ENCODE peak calls at places on chromosomes 2 and 18, in four cellular contexts. N is neural progenitor cell, Q is HCT116, S is astrocyte. L is an unnamed sample.

GRCh38 chr2:68911246-68911645 is 40.0 kb upstream of the BMP10 start:
- DNase-seq in N (no peak), Q (no peak), S (no peak), L (no peak)

GRCh38 chr2:16722121-16722520 is 56.5 kb upstream of the CYRIA start:
- DNase-seq in N (no peak), Q (no peak), S (no peak), L (no peak)

GRCh38 chr2:75853441-75853840 is 142.7 kb upstream of the GCFC2 start:
- DNase-seq in N (no peak), Q (no peak), S (peak; percentile 86), L (no peak)

GRCh38 chr2:85695691-85696668 is 1.8 kb downstream of the GNLY start:
- DNase-seq in N (no peak), Q (no peak), S (no peak), L (no peak)

GRCh38 chr18:22067682-22068081 is 101.7 kb upstream of the GATA6 start:
- DNase-seq in N (no peak), Q (no peak), S (no peak), L (no peak)

GRCh38 chr2:235917506-235917905 is 250.7 kb downstream of the GBX2 start:
- DNase-seq in N (no peak), Q (no peak), S (no peak), L (no peak)

GRCh38 chr2:120543899-120544298 is 191.8 kb upstream of the GLI2 start:
- DNase-seq in N (no peak), Q (no peak), S (no peak), L (no peak)

GRCh38 chr18:40841473-40841872 is 1113.6 kb upstream of the PIK3C3 start:
- DNase-seq in N (no peak), Q (no peak), S (peak; percentile 91), L (no peak)

GRCh38 chr18:79951545-79952456 is at the start of gene SLC66A2:
- DNase-seq in N (peak; percentile 91), Q (peak; percentile 50), S (peak; percentile 59), L (peak; percentile 94)

GRCh38 chr2:73827018-73827417 is 1.7 kb upstream of the STAMBP start:
- DNase-seq in N (no peak), Q (no peak), S (no peak), L (no peak)

GRCh38 chr18:22559414-22560282 is 141.9 kb upstream of the CTAGE1 start:
- DNase-seq in N (peak; percentile 79), Q (no peak), S (peak; percentile 75), L (peak; percentile 78)

GRCh38 chr18:22517356-22517755 is 99.6 kb upstream of the CTAGE1 start:
- DNase-seq in N (no peak), Q (no peak), S (no peak), L (no peak)

GRCh38 chr2:218631837-218632236 is 24.1 kb downstream of the PLCD4 start:
- DNase-seq in N (no peak), Q (peak; percentile 6), S (peak; percentile 27), L (no peak)

GRCh38 chr2:212124597-212124996 is 414.0 kb downstream of the ERBB4 start:
- DNase-seq in N (peak; percentile 4), Q (no peak), S (peak; percentile 12), L (no peak)

GRCh38 chr18:37570336-37570930 is 4.8 kb upstream of the CELF4 start:
- DNase-seq in N (peak; percentile 56), Q (no peak), S (no peak), L (no peak)

GRCh38 chr18:63575680-63576079 is 11.5 kb upstream of the SERPINB13 start:
- DNase-seq in N (no peak), Q (no peak), S (no peak), L (no peak)

GRCh38 chr18:62814114-62814759 is 98.9 kb downstream of the PHLPP1 start:
- DNase-seq in N (peak; percentile 39), Q (no peak), S (no peak), L (no peak)

GRCh38 chr2:85019121-85019520 is 48.2 kb downstream of the KCMF1 start:
- DNase-seq in N (no peak), Q (peak; percentile 43), S (no peak), L (no peak)

GRCh38 chr2:216888907-216889622 is 29.2 kb upstream of the TNP1 start:
- DNase-seq in N (no peak), Q (no peak), S (no peak), L (no peak)

GRCh38 chr2:135257383-135258090 is 205.4 kb downstream of the RAB3GAP1 start:
- DNase-seq in N (no peak), Q (no peak), S (peak; percentile 64), L (no peak)

GRCh38 chr2:71082402-71083252 is 14.2 kb downstream of the NAGK start:
- DNase-seq in N (no peak), Q (no peak), S (no peak), L (no peak)

GRCh38 chr2:240857039-240858008 is 11.3 kb upstream of the AGXT start:
- DNase-seq in N (no peak), Q (no peak), S (no peak), L (no peak)

GRCh38 chr2:227153307-227153706 is 10.7 kb downstream of the COL4A4 start:
- DNase-seq in N (no peak), Q (no peak), S (no peak), L (no peak)

GRCh38 chr2:119071476-119071875 is 87.1 kb downstream of the C1QL2 start:
- DNase-seq in N (no peak), Q (no peak), S (no peak), L (no peak)

GRCh38 chr2:25280066-25280687 is 61.5 kb downstream of the DNMT3A start:
- DNase-seq in N (no peak), Q (no peak), S (no peak), L (no peak)

GRCh38 chr2:86487062-86487461 is 45.9 kb downstream of the KDM3A start:
- DNase-seq in N (no peak), Q (no peak), S (no peak), L (no peak)

GRCh38 chr18:2536493-2536892 is 34.8 kb downstream of the METTL4 start:
- DNase-seq in N (no peak), Q (no peak), S (peak; percentile 81), L (no peak)

GRCh38 chr2:85796549-85797262 is 42.9 kb downstream of the ATOH8 start:
- DNase-seq in N (peak; percentile 67), Q (no peak), S (no peak), L (peak; percentile 65)

GRCh38 chr2:100460904-100461303 is 9.4 kb upstream of the NMS start:
- DNase-seq in N (no peak), Q (no peak), S (no peak), L (no peak)

GRCh38 chr2:18578033-18578432 is 11.3 kb downstream of the NT5C1B start:
- DNase-seq in N (no peak), Q (no peak), S (no peak), L (no peak)

GRCh38 chr2:98212291-98212690 is 125.3 kb downstream of the VWA3B start:
- DNase-seq in N (peak; percentile 49), Q (no peak), S (no peak), L (no peak)

GRCh38 chr2:45003586-45004568 is 5.4 kb downstream of the SIX2 start:
- DNase-seq in N (peak; percentile 58), Q (no peak), S (no peak), L (no peak)
- H3K9me3 ChIP-seq in N (no peaks in the 10 kb centered on the region), Q (no peaks in the 10 kb centered on the region), S (peaks cover 11% of the 10 kb centered on the region), L (no peaks in the 10 kb centered on the region)

GRCh38 chr2:190533175-190533967 is 1.2 kb downstream of the NEMP2 start:
- DNase-seq in N (no peak), Q (no peak), S (peak; percentile 26), L (no peak)
- H3K27ac ChIP-seq in N (no peak overlapping the region), Q (peak overlapping the region; percentile 70), S (no peak overlapping the region), L (peak overlapping the region; percentile 98)

DNA sequence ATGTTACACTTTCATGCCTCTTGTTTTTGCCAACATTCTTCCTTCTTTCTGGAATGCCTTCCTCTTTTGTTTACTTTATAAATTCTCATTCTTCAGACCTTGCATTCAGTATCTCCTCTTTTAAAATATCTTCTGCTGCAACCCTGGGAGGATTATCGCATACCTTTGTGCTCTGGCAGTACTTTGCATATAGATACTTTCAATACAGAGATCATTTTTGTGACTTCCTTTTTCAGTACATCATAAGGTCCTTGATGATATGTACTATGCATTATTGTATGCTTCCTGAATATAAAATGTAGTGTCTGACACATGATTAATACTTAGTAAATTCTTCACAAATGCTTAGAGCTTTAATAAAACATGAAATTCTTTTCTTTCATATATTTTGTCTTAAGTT is 538.7 kb downstream of the TRIB2 start:
- DNase-seq in N (no peak), Q (no peak), S (no peak), L (no peak)
- H3K9me3 ChIP-seq in N (peaks cover 30% of the 10 kb centered on the region), Q (peaks cover 10% of the 10 kb centered on the region), S (no peaks in the 10 kb centered on the region), L (no peaks in the 10 kb centered on the region)

GRCh38 chr2:20569464-20570223 is 81.3 kb downstream of the HS1BP3 start:
- DNase-seq in N (no peak), Q (no peak), S (no peak), L (no peak)
- H3K27ac ChIP-seq in N (no peak overlapping the region), Q (no peak overlapping the region), S (peak overlapping the region; percentile 58), L (peak overlapping the region; percentile 89)

GRCh38 chr2:23567382-23567781 is 182.4 kb downstream of the KLHL29 start:
- DNase-seq in N (no peak), Q (no peak), S (no peak), L (no peak)
- H3K9me3 ChIP-seq in N (no peaks in the 10 kb centered on the region), Q (no peaks in the 10 kb centered on the region), S (no peaks in the 10 kb centered on the region), L (no peaks in the 10 kb centered on the region)

GRCh38 chr2:168217920-168218319 is 29.5 kb downstream of the STK39 start:
- DNase-seq in N (no peak), Q (no peak), S (peak; percentile 71), L (no peak)

GRCh38 chr2:168212167-168212566 is 35.2 kb downstream of the STK39 start:
- DNase-seq in N (no peak), Q (no peak), S (no peak), L (no peak)

GRCh38 chr2:168212866-168213265 is 34.5 kb downstream of the STK39 start:
- DNase-seq in N (no peak), Q (no peak), S (peak; percentile 71), L (no peak)

GRCh38 chr2:168216351-168217005 is 30.9 kb downstream of the STK39 start:
- DNase-seq in N (no peak), Q (peak; percentile 97), S (peak; percentile 72), L (no peak)

GRCh38 chr2:168215813-168216212 is 31.6 kb downstream of the STK39 start:
- DNase-seq in N (no peak), Q (no peak), S (peak; percentile 29), L (no peak)
- H3K27ac ChIP-seq in N (no peak overlapping the region), Q (peak overlapping the region; percentile 99), S (no peak overlapping the region), L (no peak overlapping the region)